ENCODE peak calls at places on chromosome 22, in seven cellular contexts. U is mammary epithelial cell, G is HFF-Myc, F is heart right ventricle, V is cardiac muscle cell, I is osteocyte, D is right lobe of liver. O is an unnamed sample.

GRCh38 chr22:49930128-49930527 is 11.7 kb downstream of the CRELD2 start:
- DNase-seq in U (no peak), G (no peak), F (no peak), V (no peak), I (no peak), D (peak; percentile 63), O (no peak)

GRCh38 chr22:25777870-25778269 is 35.9 kb downstream of the MYO18B start:
- DNase-seq in U (peak; percentile 50), G (no peak), F (no peak), V (peak; percentile 64), I (no peak), D (no peak), O (no peak)

GRCh38 chr22:30270841-30271240 is 4.2 kb upstream of the OSM start:
- DNase-seq in U (no peak), G (no peak), F (peak; percentile 66), V (peak; percentile 88), I (no peak), D (peak; percentile 80), O (no peak)

GRCh38 chr22:33903012-33903411 is 17.3 kb downstream of the LARGE1 start:
- DNase-seq in U (no peak), G (no peak), F (no peak), V (no peak), I (no peak), D (no peak), O (no peak)

GRCh38 chr22:49393526-49393925 is 434.1 kb downstream of the BRD1 start:
- DNase-seq in U (no peak), G (no peak), F (no peak), V (no peak), I (peak; percentile 80), D (no peak), O (no peak)

GRCh38 chr22:30521368-30522156 is 16.1 kb upstream of the SEC14L4 start:
- DNase-seq in U (no peak), G (no peak), F (no peak), V (no peak), I (no peak), D (no peak), O (no peak)

GRCh38 chr22:43136255-43136654 is 6.9 kb downstream of the MCAT start:
- DNase-seq in U (no peak), G (no peak), F (peak; percentile 36), V (peak; percentile 57), I (no peak), D (peak; percentile 50), O (no peak)

GRCh38 chr22:25182131-25183110 is 17.2 kb upstream of the CRYBB3 start:
- DNase-seq in U (no peak), G (no peak), F (no peak), V (peak; percentile 13), I (no peak), D (no peak), O (no peak)

GRCh38 chr22:50302041-50302541 is 5.4 kb downstream of the PLXNB2 start:
- DNase-seq in U (peak; percentile 61), G (no peak), F (no peak), V (peak; percentile 29), I (no peak), D (peak; percentile 72), O (no peak)

GRCh38 chr22:50196256-50196655 is 4.6 kb upstream of the SELENOO start:
- DNase-seq in U (no peak), G (no peak), F (no peak), V (no peak), I (no peak), D (no peak), O (no peak)

GRCh38 chr22:33563568-33563967 is 356.7 kb downstream of the LARGE1 start:
- DNase-seq in U (no peak), G (no peak), F (no peak), V (no peak), I (no peak), D (peak; percentile 28), O (no peak)

GRCh38 chr22:27418261-27418660 is 383.3 kb downstream of the MN1 start:
- DNase-seq in U (no peak), G (no peak), F (no peak), V (no peak), I (no peak), D (no peak), O (no peak)

GRCh38 chr22:27413702-27414101 is 387.9 kb downstream of the MN1 start:
- DNase-seq in U (no peak), G (no peak), F (no peak), V (no peak), I (no peak), D (no peak), O (no peak)

GRCh38 chr22:27419473-27419872 is 382.1 kb downstream of the MN1 start:
- DNase-seq in U (no peak), G (no peak), F (no peak), V (no peak), I (no peak), D (no peak), O (no peak)

GRCh38 chr22:27420186-27420816 is 381.3 kb downstream of the MN1 start:
- DNase-seq in U (no peak), G (no peak), F (no peak), V (peak; percentile 59), I (no peak), D (no peak), O (no peak)

DNA sequence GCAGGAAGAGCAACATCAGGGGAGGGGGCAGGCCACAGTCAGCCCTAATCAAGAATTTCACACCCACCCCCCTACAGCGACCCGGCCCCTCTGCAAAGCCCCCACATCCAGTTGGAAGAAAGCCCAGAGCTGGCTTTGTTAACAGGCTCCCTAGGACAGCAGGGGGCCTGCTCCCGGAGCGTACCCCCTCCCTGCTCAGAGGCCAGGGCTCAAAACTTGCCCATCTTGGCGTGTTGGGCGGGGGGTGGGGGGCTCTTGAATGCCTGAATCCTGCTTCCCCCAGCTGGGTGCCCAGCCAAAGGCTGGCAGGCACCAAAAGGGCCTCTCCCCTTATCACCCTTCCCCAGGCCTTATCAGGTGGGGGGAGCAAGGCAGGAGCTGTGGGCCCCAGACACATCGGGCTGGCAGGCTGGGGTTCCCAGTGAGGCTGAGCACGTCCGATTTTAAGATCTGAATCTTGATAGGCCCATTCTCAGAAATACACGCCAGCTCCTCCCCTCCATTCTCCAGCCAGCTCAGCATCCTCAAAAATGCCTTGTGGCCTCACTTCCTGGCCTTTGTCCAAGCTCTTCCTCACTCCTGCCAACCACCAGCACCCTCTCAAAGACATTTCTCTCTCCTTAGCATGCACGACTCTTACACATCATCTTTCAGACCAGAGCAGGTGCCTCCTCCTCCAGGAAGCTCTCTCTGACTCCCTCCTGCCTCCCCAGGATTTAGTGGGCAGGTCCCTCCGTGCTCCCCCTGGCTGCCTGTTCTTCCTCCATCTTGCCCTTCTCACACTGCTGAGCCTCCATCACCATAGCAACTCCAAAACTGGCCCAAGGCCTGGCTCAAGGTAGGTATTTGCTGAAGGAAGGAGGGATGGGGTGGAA is 384.8 kb downstream of the MN1 start:
- DNase-seq in U (peak; percentile 91), G (peak; percentile 69), F (no peak), V (peak; percentile 93), I (peak; percentile 89), D (no peak), O (no peak)
- TF ChIP-seq CTCF in U (no peak), G (no peak), F (no peak), V (peak; percentile 18), I (peak; percentile 39), D (no peak), O (peak; percentile 50)

DNA sequence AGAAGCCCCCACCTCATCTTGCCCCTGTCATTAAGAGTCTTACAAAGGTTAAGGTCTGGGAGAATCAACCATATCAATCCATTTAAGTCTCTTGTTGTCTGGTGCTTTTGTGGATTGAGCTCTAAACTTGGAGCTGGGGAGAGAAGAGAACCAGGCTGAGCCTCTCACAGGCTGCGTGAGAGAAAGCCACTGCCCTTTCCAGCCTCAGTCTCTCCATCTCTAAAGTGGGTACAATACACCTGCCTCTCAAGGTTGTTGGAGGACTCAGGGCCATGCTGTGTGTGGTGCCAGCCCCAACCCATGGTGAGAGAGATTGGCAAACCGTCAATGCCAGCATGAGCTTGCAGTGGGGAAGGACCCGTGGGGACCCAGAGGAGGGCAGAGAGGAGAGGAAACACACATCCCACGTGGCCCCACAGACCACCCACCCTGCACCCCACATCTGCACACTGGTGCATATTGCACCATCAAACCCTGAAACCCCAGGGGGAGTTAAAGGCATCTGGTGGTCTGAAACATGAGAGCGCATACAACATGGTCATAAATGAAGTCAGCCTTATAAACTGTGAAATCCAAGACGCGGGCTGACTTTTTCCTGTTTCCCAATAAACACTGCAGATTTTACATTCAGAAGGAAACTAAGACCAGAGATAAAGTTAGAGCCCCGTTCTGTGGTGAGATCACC is 27.5 kb upstream of the FBLN1 start:
- DNase-seq in U (no peak), G (no peak), F (no peak), V (no peak), I (no peak), D (no peak), O (no peak)
- TF ChIP-seq CTCF in U (no peak), G (no peak), F (no peak), V (no peak), I (no peak), D (no peak), O (no peak)

GRCh38 chr22:35923026-35923425 is 105.6 kb downstream of the RBFOX2 start:
- DNase-seq in U (no peak), G (no peak), F (no peak), V (no peak), I (no peak), D (no peak), O (no peak)

GRCh38 chr22:35918466-35918865 is 110.2 kb downstream of the RBFOX2 start:
- DNase-seq in U (no peak), G (no peak), F (no peak), V (peak; percentile 49), I (no peak), D (no peak), O (no peak)

GRCh38 chr22:35917651-35918050 is 111.0 kb downstream of the RBFOX2 start:
- DNase-seq in U (peak; percentile 61), G (no peak), F (no peak), V (no peak), I (no peak), D (no peak), O (no peak)

GRCh38 chr22:35919002-35919542 is 109.6 kb downstream of the RBFOX2 start:
- DNase-seq in U (no peak), G (no peak), F (no peak), V (no peak), I (no peak), D (no peak), O (no peak)

GRCh38 chr22:35921777-35922176 is 106.8 kb downstream of the RBFOX2 start:
- DNase-seq in U (peak; percentile 87), G (peak; percentile 88), F (peak; percentile 82), V (peak; percentile 93), I (peak; percentile 85), D (no peak), O (no peak)
- TF ChIP-seq CTCF in U (peak; percentile 74), G (peak; percentile 63), F (peak; percentile 75), V (peak; percentile 71), I (peak; percentile 75), D (peak; percentile 71), O (peak; percentile 87)

GRCh38 chr22:38029901-38030300 is 27.3 kb upstream of the PICK1 start:
- DNase-seq in U (no peak), G (no peak), F (no peak), V (no peak), I (no peak), D (no peak), O (no peak)

GRCh38 chr22:38031491-38031890 is 25.7 kb upstream of the PICK1 start:
- DNase-seq in U (no peak), G (no peak), F (no peak), V (no peak), I (no peak), D (no peak), O (no peak)

GRCh38 chr22:38028344-38029130 is 28.7 kb upstream of the PICK1 start:
- DNase-seq in U (no peak), G (no peak), F (no peak), V (no peak), I (no peak), D (no peak), O (no peak)

GRCh38 chr22:38029370-38029769 is 27.8 kb upstream of the PICK1 start:
- DNase-seq in U (no peak), G (no peak), F (no peak), V (no peak), I (no peak), D (no peak), O (no peak)

GRCh38 chr22:38030311-38031133 is 26.7 kb upstream of the PICK1 start:
- DNase-seq in U (no peak), G (no peak), F (no peak), V (no peak), I (no peak), D (no peak), O (no peak)
- TF ChIP-seq CTCF in U (no peak), G (no peak), F (no peak), V (no peak), I (no peak), D (no peak), O (no peak)

O was measured in chondrocyte.